ENCODE peak calls at places on chromosomes 4 and X, in five cellular contexts. One of them, this sample, is unnamed.

GRCh38 chr4:16264798-16265197 is 38.5 kb upstream of the TAPT1 start:
- DNase-seq in fibroblast of pulmonary artery: peak
- DNase-seq in GM23338: peak
- DNase-seq in PC-3: peak
- DNase-seq in CD4-positive, alpha-beta T cell: no peak
- DNase-seq in this sample: no peak

GRCh38 chrX:133171962-133172708 is 46.0 kb downstream of the TFDP3 start:
- DNase-seq in CD4-positive, alpha-beta T cell: no peak
- DNase-seq in PC-3: peak
- DNase-seq in fibroblast of pulmonary artery: peak
- DNase-seq in GM23338: peak
- DNase-seq in this sample: no peak

GRCh38 chr4:78864405-78865024 is 74.7 kb downstream of the PAQR3 start:
- DNase-seq in GM23338: peak
- DNase-seq in PC-3: peak
- DNase-seq in fibroblast of pulmonary artery: peak
- DNase-seq in CD4-positive, alpha-beta T cell: no peak
- DNase-seq in this sample: no peak

GRCh38 chr4:1216869-1217294 is 32.0 kb downstream of the CTBP1 start:
- DNase-seq in fibroblast of pulmonary artery: no peak
- DNase-seq in GM23338: no peak
- DNase-seq in CD4-positive, alpha-beta T cell: peak
- DNase-seq in PC-3: no peak
- DNase-seq in this sample: no peak

GRCh38 chr4:87553182-87553581 is 24.0 kb upstream of the SPARCL1 start:
- DNase-seq in fibroblast of pulmonary artery: no peak
- DNase-seq in PC-3: no peak
- DNase-seq in CD4-positive, alpha-beta T cell: no peak
- DNase-seq in GM23338: no peak
- DNase-seq in this sample: no peak

GRCh38 chr4:37682701-37683401 is 3.3 kb downstream of the RELL1 start:
- DNase-seq in PC-3: no peak
- DNase-seq in GM23338: no peak
- DNase-seq in CD4-positive, alpha-beta T cell: no peak
- DNase-seq in fibroblast of pulmonary artery: no peak
- DNase-seq in this sample: no peak

GRCh38 chr4:212438-213174 is 88.3 kb downstream of the ZNF718 start:
- DNase-seq in fibroblast of pulmonary artery: peak
- DNase-seq in CD4-positive, alpha-beta T cell: no peak
- DNase-seq in PC-3: no peak
- DNase-seq in GM23338: peak
- DNase-seq in this sample: peak

GRCh38 chrX:107154787-107155620 is 36.4 kb upstream of the RBM41 start:
- DNase-seq in GM23338: no peak
- DNase-seq in CD4-positive, alpha-beta T cell: no peak
- DNase-seq in PC-3: peak
- DNase-seq in fibroblast of pulmonary artery: peak
- DNase-seq in this sample: no peak

GRCh38 chr4:21765810-21766407 is 182.7 kb downstream of the KCNIP4 start:
- DNase-seq in GM23338: peak
- DNase-seq in PC-3: peak
- DNase-seq in fibroblast of pulmonary artery: peak
- DNase-seq in CD4-positive, alpha-beta T cell: no peak
- DNase-seq in this sample: no peak

GRCh38 chrX:40151211-40152172 is 53.7 kb upstream of the BCOR start:
- DNase-seq in CD4-positive, alpha-beta T cell: no peak
- DNase-seq in fibroblast of pulmonary artery: no peak
- DNase-seq in GM23338: peak
- DNase-seq in PC-3: peak
- DNase-seq in this sample: no peak

GRCh38 chr4:6471303-6472007 is 959 bp downstream of the PPP2R2C start:
- DNase-seq in GM23338: peak
- DNase-seq in PC-3: no peak
- DNase-seq in fibroblast of pulmonary artery: no peak
- DNase-seq in CD4-positive, alpha-beta T cell: no peak
- DNase-seq in this sample: no peak

GRCh38 chrX:120570201-120570600 is 9.4 kb upstream of the CUL4B start:
- DNase-seq in CD4-positive, alpha-beta T cell: no peak
- DNase-seq in GM23338: no peak
- DNase-seq in PC-3: no peak
- DNase-seq in fibroblast of pulmonary artery: no peak
- DNase-seq in this sample: no peak

GRCh38 chrX:149512225-149512885 is 7.2 kb upstream of the IDS start:
- DNase-seq in CD4-positive, alpha-beta T cell: peak
- DNase-seq in GM23338: peak
- DNase-seq in PC-3: peak
- DNase-seq in fibroblast of pulmonary artery: peak
- DNase-seq in this sample: no peak

GRCh38 chr4:125891597-125892258 is 577.0 kb downstream of the FAT4 start:
- DNase-seq in PC-3: no peak
- DNase-seq in fibroblast of pulmonary artery: peak
- DNase-seq in GM23338: no peak
- DNase-seq in CD4-positive, alpha-beta T cell: no peak
- DNase-seq in this sample: no peak

GRCh38 chr4:151169223-151169622 is 69.8 kb downstream of the RPS3A start:
- DNase-seq in PC-3: no peak
- DNase-seq in fibroblast of pulmonary artery: peak
- DNase-seq in GM23338: no peak
- DNase-seq in CD4-positive, alpha-beta T cell: no peak
- DNase-seq in this sample: peak

GRCh38 chr4:117400039-117400835 is 314.9 kb upstream of the TRAM1L1 start:
- DNase-seq in fibroblast of pulmonary artery: peak
- DNase-seq in PC-3: peak
- DNase-seq in CD4-positive, alpha-beta T cell: no peak
- DNase-seq in GM23338: no peak
- DNase-seq in this sample: no peak

GRCh38 chrX:73267206-73267605 is 52.6 kb upstream of the NAP1L2 start:
- DNase-seq in fibroblast of pulmonary artery: no peak
- DNase-seq in GM23338: no peak
- DNase-seq in CD4-positive, alpha-beta T cell: no peak
- DNase-seq in PC-3: no peak
- DNase-seq in this sample: no peak

GRCh38 chr4:15507679-15508078 is 38.0 kb downstream of the CC2D2A start:
- DNase-seq in PC-3: no peak
- DNase-seq in CD4-positive, alpha-beta T cell: no peak
- DNase-seq in GM23338: no peak
- DNase-seq in fibroblast of pulmonary artery: no peak
- DNase-seq in this sample: no peak

GRCh38 chrX:118521435-118521834 is 25.8 kb downstream of the DOCK11 start:
- DNase-seq in fibroblast of pulmonary artery: peak
- DNase-seq in GM23338: no peak
- DNase-seq in PC-3: no peak
- DNase-seq in CD4-positive, alpha-beta T cell: no peak
- DNase-seq in this sample: no peak

GRCh38 chrX:85052207-85052606 is 48.5 kb downstream of the APOOL start:
- DNase-seq in fibroblast of pulmonary artery: peak
- DNase-seq in CD4-positive, alpha-beta T cell: no peak
- DNase-seq in PC-3: no peak
- DNase-seq in GM23338: no peak
- DNase-seq in this sample: no peak

GRCh38 chr4:143713556-143714289 is 13.2 kb upstream of the FREM3 start:
- DNase-seq in CD4-positive, alpha-beta T cell: no peak
- DNase-seq in GM23338: peak
- DNase-seq in PC-3: no peak
- DNase-seq in fibroblast of pulmonary artery: no peak
- DNase-seq in this sample: no peak

GRCh38 chrX:66760648-66761047 is 121.8 kb upstream of the EDA2R start:
- DNase-seq in GM23338: peak
- DNase-seq in PC-3: peak
- DNase-seq in fibroblast of pulmonary artery: peak
- DNase-seq in CD4-positive, alpha-beta T cell: no peak
- DNase-seq in this sample: no peak
- TF ChIP-seq CTCF in GM23338: peak
- TF ChIP-seq CTCF in PC-3: no peak
- TF ChIP-seq CTCF in fibroblast of pulmonary artery: no peak
- TF ChIP-seq CTCF in CD4-positive, alpha-beta T cell: no peak
- TF ChIP-seq CTCF in this sample: no peak

GRCh38 chr4:132818091-132818490 is 331.0 kb upstream of the PCDH10 start:
- DNase-seq in CD4-positive, alpha-beta T cell: no peak
- DNase-seq in GM23338: peak
- DNase-seq in fibroblast of pulmonary artery: peak
- DNase-seq in PC-3: no peak
- DNase-seq in this sample: no peak
- TF ChIP-seq CTCF in CD4-positive, alpha-beta T cell: no peak
- TF ChIP-seq CTCF in GM23338: peak
- TF ChIP-seq CTCF in fibroblast of pulmonary artery: no peak
- TF ChIP-seq CTCF in PC-3: peak
- TF ChIP-seq CTCF in this sample: no peak

GRCh38 chr4:46934731-46935130 is 25.7 kb upstream of the COX7B2 start:
- DNase-seq in PC-3: no peak
- DNase-seq in fibroblast of pulmonary artery: no peak
- DNase-seq in CD4-positive, alpha-beta T cell: no peak
- DNase-seq in GM23338: no peak
- DNase-seq in this sample: no peak

GRCh38 chr4:46933686-46934085 is 24.6 kb upstream of the COX7B2 start:
- DNase-seq in CD4-positive, alpha-beta T cell: no peak
- DNase-seq in GM23338: no peak
- DNase-seq in PC-3: peak
- DNase-seq in fibroblast of pulmonary artery: no peak
- DNase-seq in this sample: no peak

GRCh38 chr4:46931981-46932380 is 22.9 kb upstream of the COX7B2 start:
- DNase-seq in fibroblast of pulmonary artery: peak
- DNase-seq in GM23338: peak
- DNase-seq in PC-3: peak
- DNase-seq in CD4-positive, alpha-beta T cell: no peak
- DNase-seq in this sample: no peak

DNA sequence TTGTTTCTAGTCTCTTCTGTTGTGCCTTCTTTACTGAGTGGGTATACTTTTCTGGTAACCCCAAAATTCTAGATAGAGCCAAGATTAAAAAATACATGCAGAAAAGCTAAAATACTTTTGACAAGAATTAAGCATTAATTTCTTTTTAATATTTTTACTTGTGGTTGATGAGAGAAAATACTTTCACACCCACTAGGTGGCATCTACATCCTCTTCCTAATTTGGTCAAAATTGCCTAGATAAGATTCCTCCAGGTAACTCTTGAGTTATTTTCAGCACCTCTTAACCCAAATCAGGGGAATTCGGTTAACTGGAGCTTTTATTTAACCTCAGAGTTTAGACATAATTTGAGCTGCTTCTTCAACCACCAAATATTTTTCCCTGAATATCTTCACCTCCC is 28.4 kb upstream of the COX7B2 start:
- DNase-seq in CD4-positive, alpha-beta T cell: no peak
- DNase-seq in fibroblast of pulmonary artery: peak
- DNase-seq in GM23338: peak
- DNase-seq in PC-3: peak
- DNase-seq in this sample: no peak
- TF ChIP-seq CTCF in CD4-positive, alpha-beta T cell: no peak
- TF ChIP-seq CTCF in fibroblast of pulmonary artery: peak
- TF ChIP-seq CTCF in GM23338: peak
- TF ChIP-seq CTCF in PC-3: peak
- TF ChIP-seq CTCF in this sample: no peak

DNA sequence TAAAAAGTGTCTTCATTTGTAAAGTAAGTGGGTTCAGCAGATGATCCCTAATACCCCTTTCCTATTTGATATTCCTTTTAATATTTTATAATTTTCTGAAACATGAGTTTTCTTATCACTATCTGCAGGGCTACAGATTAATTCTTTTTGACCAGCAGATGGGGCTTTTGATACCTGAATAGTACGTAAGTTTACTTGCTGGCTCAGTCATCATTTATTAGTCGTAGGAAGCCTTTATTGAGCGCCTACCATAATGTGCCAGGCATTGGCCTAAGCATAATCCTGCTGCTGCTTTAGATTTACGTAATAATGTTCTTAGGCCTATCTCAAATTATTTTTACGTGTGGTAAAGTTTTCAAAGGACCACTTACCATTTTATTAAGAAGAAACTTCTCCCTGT is 33.1 kb downstream of the OSTC start:
- DNase-seq in fibroblast of pulmonary artery: peak
- DNase-seq in PC-3: peak
- DNase-seq in CD4-positive, alpha-beta T cell: no peak
- DNase-seq in GM23338: peak
- DNase-seq in this sample: no peak
- TF ChIP-seq CTCF in fibroblast of pulmonary artery: peak
- TF ChIP-seq CTCF in PC-3: peak
- TF ChIP-seq CTCF in CD4-positive, alpha-beta T cell: no peak
- TF ChIP-seq CTCF in GM23338: peak
- TF ChIP-seq CTCF in this sample: peak

GRCh38 chr4:83284161-83285021 is at the start of gene COQ2:
- DNase-seq in GM23338: peak
- DNase-seq in CD4-positive, alpha-beta T cell: peak
- DNase-seq in fibroblast of pulmonary artery: peak
- DNase-seq in PC-3: peak
- DNase-seq in this sample: peak
- TF ChIP-seq CTCF in GM23338: no peak
- TF ChIP-seq CTCF in CD4-positive, alpha-beta T cell: no peak
- TF ChIP-seq CTCF in fibroblast of pulmonary artery: peak
- TF ChIP-seq CTCF in PC-3: peak
- TF ChIP-seq CTCF in this sample: peak

GRCh38 chr4:186151499-186151898 is 39.9 kb upstream of the CYP4V2 start:
- DNase-seq in PC-3: no peak
- DNase-seq in GM23338: no peak
- DNase-seq in CD4-positive, alpha-beta T cell: no peak
- DNase-seq in fibroblast of pulmonary artery: no peak
- DNase-seq in this sample: no peak

GRCh38 chr4:186150926-186151325 is 40.4 kb upstream of the CYP4V2 start:
- DNase-seq in GM23338: no peak
- DNase-seq in CD4-positive, alpha-beta T cell: no peak
- DNase-seq in PC-3: no peak
- DNase-seq in fibroblast of pulmonary artery: no peak
- DNase-seq in this sample: no peak

GRCh38 chr4:186146443-186146842 is 41.9 kb downstream of the FAM149A start:
- DNase-seq in fibroblast of pulmonary artery: no peak
- DNase-seq in GM23338: no peak
- DNase-seq in PC-3: no peak
- DNase-seq in CD4-positive, alpha-beta T cell: no peak
- DNase-seq in this sample: no peak

GRCh38 chr4:186148335-186148975 is 42.9 kb upstream of the CYP4V2 start:
- DNase-seq in GM23338: no peak
- DNase-seq in fibroblast of pulmonary artery: no peak
- DNase-seq in PC-3: no peak
- DNase-seq in CD4-positive, alpha-beta T cell: no peak
- DNase-seq in this sample: no peak

DNA sequence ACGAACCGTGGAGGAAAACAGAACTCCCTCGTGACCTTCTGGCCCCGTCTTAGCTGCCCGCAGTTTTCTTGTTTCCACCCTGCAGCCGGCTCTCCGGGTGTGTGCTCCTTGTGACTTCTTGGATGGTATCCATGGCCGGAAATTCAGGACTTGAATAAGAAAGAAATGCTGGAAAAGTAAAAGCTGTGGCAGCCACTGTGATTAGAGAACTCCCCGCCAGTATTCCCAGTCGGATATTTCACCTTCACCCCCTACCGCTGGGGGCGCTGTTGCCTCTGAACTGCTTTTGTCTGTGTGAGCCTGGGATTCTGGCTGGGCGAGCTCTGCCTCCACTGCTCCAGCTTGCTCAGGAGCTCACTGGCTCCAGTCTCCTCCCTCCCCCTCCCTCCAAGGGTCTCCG is 41.5 kb upstream of the CYP4V2 start:
- DNase-seq in PC-3: peak
- DNase-seq in CD4-positive, alpha-beta T cell: no peak
- DNase-seq in GM23338: peak
- DNase-seq in fibroblast of pulmonary artery: peak
- DNase-seq in this sample: peak
- TF ChIP-seq CTCF in PC-3: peak
- TF ChIP-seq CTCF in CD4-positive, alpha-beta T cell: no peak
- TF ChIP-seq CTCF in GM23338: peak
- TF ChIP-seq CTCF in fibroblast of pulmonary artery: peak
- TF ChIP-seq CTCF in this sample: peak